ENCODE peak calls at places on chromosome 4, in six cellular contexts. Z, H, S, U, V and X are unnamed samples.

GRCh38 chr4:76017056-76017686 is 6.1 kb downstream of the CXCL10 start:
- DNase-seq in Z (no peak), H (no peak), S (no peak), U (no peak), V (no peak), X (no peak)

GRCh38 chr4:125043453-125043852 is 271.3 kb upstream of the FAT4 start:
- DNase-seq in Z (no peak), H (no peak), S (no peak), U (no peak), V (no peak), X (no peak)

GRCh38 chr4:118033148-118034060 is 882 bp upstream of the NDST3 start:
- DNase-seq in Z (peak; percentile 82), H (peak; percentile 83), S (no peak), U (peak; percentile 56), V (peak; percentile 67), X (peak; percentile 82)

GRCh38 chr4:41154814-41155177 is 59.5 kb downstream of the APBB2 start:
- DNase-seq in Z (no peak), H (no peak), S (no peak), U (no peak), V (no peak), X (no peak)

GRCh38 chr4:39637572-39638357 is 900 bp downstream of the SMIM14 start:
- DNase-seq in Z (peak; percentile 91), H (peak; percentile 83), S (no peak), U (peak; percentile 68), V (peak; percentile 73), X (peak; percentile 78)

GRCh38 chr4:184968784-184969201 is 49.5 kb upstream of the HELT start:
- DNase-seq in Z (no peak), H (no peak), S (no peak), U (no peak), V (peak; percentile 35), X (peak; percentile 89)

GRCh38 chr4:102474736-102475504 is 26.2 kb upstream of the NFKB1 start:
- DNase-seq in Z (no peak), H (no peak), S (no peak), U (no peak), V (no peak), X (no peak)

GRCh38 chr4:5361968-5362367 is 310.7 kb downstream of the STK32B start:
- DNase-seq in Z (peak; percentile 60), H (no peak), S (no peak), U (peak; percentile 51), V (peak; percentile 49), X (no peak)

GRCh38 chr4:65341557-65341956 is 328.7 kb downstream of the EPHA5 start:
- DNase-seq in Z (no peak), H (no peak), S (no peak), U (no peak), V (no peak), X (no peak)

GRCh38 chr4:175443547-175443946 is 368.5 kb downstream of the GPM6A start:
- DNase-seq in Z (no peak), H (no peak), S (no peak), U (no peak), V (no peak), X (no peak)

GRCh38 chr4:76748649-76749048 is 149.3 kb downstream of the SOWAHB start:
- DNase-seq in Z (peak; percentile 51), H (no peak), S (no peak), U (no peak), V (peak; percentile 56), X (no peak)

GRCh38 chr4:176156656-176157055 is 38.7 kb downstream of the SPATA4 start:
- DNase-seq in Z (no peak), H (no peak), S (no peak), U (no peak), V (no peak), X (no peak)

GRCh38 chr4:17063870-17064269 is 165.4 kb upstream of the LDB2 start:
- DNase-seq in Z (no peak), H (no peak), S (no peak), U (no peak), V (no peak), X (no peak)

GRCh38 chr4:48033825-48034413 is 17.3 kb downstream of the NIPAL1 start:
- DNase-seq in Z (peak; percentile 17), H (no peak), S (peak; percentile 36), U (no peak), V (peak; percentile 31), X (no peak)

GRCh38 chr4:152352645-152353116 is 183.2 kb downstream of the FBXW7 start:
- DNase-seq in Z (peak; percentile 85), H (peak; percentile 69), S (no peak), U (peak; percentile 80), V (peak; percentile 82), X (peak; percentile 52)

GRCh38 chr4:124803641-124804040 is 91.1 kb upstream of the ANKRD50 start:
- DNase-seq in Z (no peak), H (no peak), S (no peak), U (no peak), V (no peak), X (no peak)

GRCh38 chr4:17336524-17336941 is 175.4 kb downstream of the QDPR start:
- DNase-seq in Z (no peak), H (peak; percentile 83), S (peak; percentile 63), U (no peak), V (no peak), X (peak; percentile 82)

GRCh38 chr4:113880240-113881028 is 99.0 kb downstream of the ARSJ start:
- DNase-seq in Z (no peak), H (no peak), S (no peak), U (no peak), V (no peak), X (no peak)

GRCh38 chr4:99665981-99666380 is 8.4 kb upstream of the C4orf54 start:
- DNase-seq in Z (no peak), H (no peak), S (no peak), U (no peak), V (no peak), X (no peak)

GRCh38 chr4:132669786-132670185 is 479.3 kb upstream of the PCDH10 start:
- DNase-seq in Z (no peak), H (no peak), S (no peak), U (no peak), V (no peak), X (no peak)

GRCh38 chr4:2598661-2599654 is 62.5 kb downstream of the FAM193A start:
- DNase-seq in Z (no peak), H (peak; percentile 82), S (no peak), U (no peak), V (no peak), X (no peak)

GRCh38 chr4:125801373-125801772 is 486.6 kb downstream of the FAT4 start:
- DNase-seq in Z (no peak), H (no peak), S (no peak), U (no peak), V (no peak), X (no peak)

GRCh38 chr4:29581469-29581868 is 1138.7 kb upstream of the PCDH7 start:
- DNase-seq in Z (no peak), H (no peak), S (no peak), U (no peak), V (peak; percentile 10), X (no peak)

DNA sequence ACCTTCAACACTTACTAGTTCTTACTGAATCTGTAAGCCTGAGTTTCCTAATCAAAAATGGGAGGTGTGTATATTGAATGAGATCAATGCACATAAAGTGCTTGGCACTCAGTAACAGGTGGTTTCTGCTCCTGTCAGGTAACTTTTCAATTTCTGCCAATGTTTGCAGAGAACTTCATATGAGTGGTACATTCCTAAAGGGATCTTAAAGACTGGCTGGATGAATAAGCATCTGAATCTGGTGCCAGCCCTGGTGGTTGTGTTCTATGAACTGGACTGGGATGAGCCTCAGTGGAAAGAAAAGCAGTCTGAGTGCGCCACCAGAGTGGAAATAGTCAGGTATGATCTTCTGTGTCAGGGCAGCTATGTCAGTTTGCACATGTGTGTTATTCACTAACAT is 7.0 kb downstream of the TRAPPC11 start:
- DNase-seq in Z (no peak), H (no peak), S (no peak), U (no peak), V (no peak), X (no peak)
- H3K4me1 ChIP-seq in Z (no peaks in the 10 kb centered on the region), H (peaks cover 9% of the 10 kb centered on the region), S (peaks cover under 1% of the 10 kb centered on the region), U (no peaks in the 10 kb centered on the region), V (no peaks in the 10 kb centered on the region), X (no peaks in the 10 kb centered on the region)

DNA sequence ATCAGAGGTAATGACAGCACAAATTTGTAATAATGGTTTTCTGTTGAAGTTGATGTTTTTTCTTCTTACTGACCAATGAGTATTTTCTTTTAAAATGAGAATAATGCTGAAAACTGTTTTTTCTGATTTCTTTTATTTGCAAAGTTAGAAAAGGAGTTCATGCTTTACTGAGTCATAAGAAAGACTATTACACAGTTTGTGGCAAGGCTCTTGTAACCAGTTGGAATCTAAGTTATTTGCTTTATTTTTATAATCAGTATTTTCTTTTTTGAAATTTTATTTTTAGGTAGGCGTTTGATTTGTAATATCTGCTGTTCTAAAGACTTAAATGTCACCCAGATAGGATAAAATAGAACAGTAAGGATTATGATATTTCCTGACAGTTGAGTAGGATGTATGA is 25.5 kb downstream of the ANAPC4 start:
- DNase-seq in Z (no peak), H (no peak), S (no peak), U (no peak), V (no peak), X (no peak)
- H3K36me3 ChIP-seq in Z (peaks cover 31% of the 10 kb centered on the region), H (peaks cover 63% of the 10 kb centered on the region), S (peaks cover 75% of the 10 kb centered on the region), U (peaks cover 14% of the 10 kb centered on the region), V (no peaks in the 10 kb centered on the region), X (peaks cover 16% of the 10 kb centered on the region)

DNA sequence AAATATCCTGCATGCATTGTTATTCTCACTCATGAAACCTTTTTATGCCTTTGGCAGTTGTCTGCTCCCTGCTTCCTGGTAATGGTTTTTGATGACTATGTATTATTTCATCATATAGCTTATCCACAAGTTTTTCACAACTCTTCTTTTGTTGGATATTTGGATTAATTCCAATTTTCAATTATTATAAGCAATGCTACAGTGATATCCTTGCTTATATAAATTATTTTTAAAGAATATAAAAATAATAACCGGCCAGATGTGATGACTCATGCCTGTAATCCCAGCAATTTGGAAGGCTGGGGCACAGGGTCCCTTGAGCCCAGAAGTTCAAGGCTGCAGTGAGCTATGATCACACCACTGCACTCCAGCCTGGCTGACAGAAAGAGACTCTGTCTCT is 47.0 kb downstream of the ASIC5 start:
- DNase-seq in Z (no peak), H (no peak), S (no peak), U (no peak), V (no peak), X (no peak)
- H3K4me1 ChIP-seq in Z (peaks cover 4% of the 10 kb centered on the region), H (no peaks in the 10 kb centered on the region), S (no peaks in the 10 kb centered on the region), U (no peaks in the 10 kb centered on the region), V (no peaks in the 10 kb centered on the region), X (no peaks in the 10 kb centered on the region)

GRCh38 chr4:112645541-112646329 is 8.8 kb downstream of the LARP7 start:
- DNase-seq in Z (no peak), H (no peak), S (no peak), U (no peak), V (no peak), X (no peak)
- H3K36me3 ChIP-seq in Z (peaks cover 17% of the 10 kb centered on the region), H (peaks cover 43% of the 10 kb centered on the region), S (peaks cover 51% of the 10 kb centered on the region), U (peaks cover 2% of the 10 kb centered on the region), V (no peaks in the 10 kb centered on the region), X (peaks cover 24% of the 10 kb centered on the region)

GRCh38 chr4:7808752-7809151 is 130.9 kb downstream of the AFAP1 start:
- DNase-seq in Z (no peak), H (no peak), S (no peak), U (no peak), V (no peak), X (no peak)
- H3K4me1 ChIP-seq in Z (peaks cover 38% of the 10 kb centered on the region), H (peaks cover 43% of the 10 kb centered on the region), S (no peaks in the 10 kb centered on the region), U (peaks cover 20% of the 10 kb centered on the region), V (peaks cover 47% of the 10 kb centered on the region), X (peaks cover 50% of the 10 kb centered on the region)

DNA sequence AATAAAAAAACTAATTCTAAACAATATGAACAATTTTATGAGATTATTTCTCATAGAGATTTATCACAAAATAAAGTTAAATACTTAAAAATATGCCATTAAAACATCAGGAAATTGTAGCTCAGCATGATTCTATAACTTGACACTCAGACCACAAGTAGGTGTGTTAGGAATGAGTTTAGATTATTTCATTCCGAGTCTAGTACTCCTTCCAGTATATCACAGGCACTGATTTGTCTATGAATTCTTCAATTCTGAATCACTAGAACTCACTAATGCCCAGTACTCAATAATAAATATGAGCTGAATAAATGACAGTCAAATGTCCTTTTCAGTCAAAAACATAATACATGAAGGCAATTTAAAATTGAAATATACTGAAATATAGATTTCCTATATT is 22.2 kb downstream of the BOD1L1 start:
- DNase-seq in Z (no peak), H (no peak), S (no peak), U (no peak), V (no peak), X (no peak)
- H3K36me3 ChIP-seq in Z (peaks cover 9% of the 10 kb centered on the region), H (peaks cover 78% of the 10 kb centered on the region), S (peaks cover 69% of the 10 kb centered on the region), U (peaks cover 26% of the 10 kb centered on the region), V (peaks cover 3% of the 10 kb centered on the region), X (peaks cover 36% of the 10 kb centered on the region)